ENCODE peak calls at places on chromosomes 13 and 19, in seven cellular contexts. Y is heart left ventricle; I is A549; W is effector memory CD4-positive, alpha-beta T cell; D is ovary; K is endodermal cell; Z is adrenal gland. U is an unnamed sample.

GRCh38 chr19:33096005-33096404 is 15.0 kb downstream of the GPATCH1 start:
- DNase-seq in Y (no peak), I (no peak), W (no peak), D (no peak), K (no peak), Z (no peak), U (no peak)

GRCh38 chr13:37295046-37295445 is 189.6 kb upstream of the CSNK1A1L start:
- DNase-seq in Y (peak; percentile 72), I (no peak), W (no peak), D (no peak), K (no peak), Z (no peak), U (no peak)

GRCh38 chr13:114007566-114007965 is 33.7 kb upstream of the C13orf46 start:
- DNase-seq in Y (peak; percentile 41), I (no peak), W (no peak), D (no peak), K (no peak), Z (no peak), U (no peak)

GRCh38 chr13:85080726-85081125 is 718.5 kb downstream of the SLITRK6 start:
- DNase-seq in Y (no peak), I (no peak), W (no peak), D (no peak), K (no peak), Z (no peak), U (no peak)

GRCh38 chr13:48975101-48975925 is at the start of gene FNDC3A:
- DNase-seq in Y (no peak), I (peak; percentile 44), W (peak; percentile 21), D (peak; percentile 60), K (peak; percentile 89), Z (peak; percentile 62), U (no peak)

GRCh38 chr13:113297370-113297871 is 382 bp downstream of the LAMP1 start:
- DNase-seq in Y (no peak), I (no peak), W (peak; percentile 57), D (peak; percentile 27), K (no peak), Z (peak; percentile 31), U (no peak)

GRCh38 chr13:75226092-75226491 is 255.9 kb downstream of the TBC1D4 start:
- DNase-seq in Y (no peak), I (no peak), W (no peak), D (no peak), K (peak; percentile 83), Z (no peak), U (no peak)

GRCh38 chr13:25898991-25899390 is 152.8 kb downstream of the SHISA2 start:
- DNase-seq in Y (no peak), I (no peak), W (no peak), D (no peak), K (no peak), Z (no peak), U (no peak)

GRCh38 chr13:109397285-109397684 is 389.1 kb downstream of the IRS2 start:
- DNase-seq in Y (no peak), I (no peak), W (no peak), D (no peak), K (no peak), Z (no peak), U (no peak)

GRCh38 chr13:21458457-21458815 is 667 bp downstream of the ZDHHC20 start:
- DNase-seq in Y (no peak), I (peak; percentile 33), W (peak; percentile 31), D (peak; percentile 30), K (peak; percentile 87), Z (peak; percentile 57), U (no peak)

GRCh38 chr13:97117388-97117910 is 104.7 kb upstream of the MBNL2 start:
- DNase-seq in Y (no peak), I (no peak), W (no peak), D (no peak), K (no peak), Z (no peak), U (no peak)

GRCh38 chr19:12265921-12266704 is 28.6 kb downstream of the ZNF44 start:
- DNase-seq in Y (no peak), I (no peak), W (no peak), D (no peak), K (no peak), Z (no peak), U (no peak)

GRCh38 chr19:43596842-43597461 is 557 bp downstream of the ZNF576 start:
- DNase-seq in Y (no peak), I (no peak), W (no peak), D (no peak), K (no peak), Z (no peak), U (no peak)

GRCh38 chr13:68099616-68100015 is 869.5 kb upstream of the PCDH9 start:
- DNase-seq in Y (no peak), I (no peak), W (no peak), D (no peak), K (no peak), Z (no peak), U (no peak)

GRCh38 chr13:59538512-59538911 is 625.2 kb downstream of the DIAPH3 start:
- DNase-seq in Y (no peak), I (no peak), W (no peak), D (no peak), K (no peak), Z (no peak), U (no peak)

GRCh38 chr19:7903244-7904073 is at the start of gene MAP2K7:
- DNase-seq in Y (peak; percentile 100), I (peak; percentile 86), W (peak; percentile 100), D (peak; percentile 100), K (peak; percentile 100), Z (peak; percentile 100), U (peak; percentile 89)

GRCh38 chr19:45419396-45419795 is 4.3 kb downstream of the ERCC1 start:
- DNase-seq in Y (peak; percentile 61), I (no peak), W (no peak), D (no peak), K (peak; percentile 43), Z (no peak), U (no peak)

GRCh38 chr13:99310382-99311031 is 3.3 kb upstream of the GPR183 start:
- DNase-seq in Y (no peak), I (no peak), W (no peak), D (no peak), K (no peak), Z (no peak), U (no peak)

GRCh38 chr19:48568345-48568886 is 16.4 kb downstream of the SULT2B1 start:
- DNase-seq in Y (peak; percentile 88), I (peak; percentile 91), W (no peak), D (peak; percentile 58), K (peak; percentile 90), Z (peak; percentile 97), U (no peak)

GRCh38 chr19:6765738-6766356 is 1.4 kb downstream of the SH2D3A start:
- DNase-seq in Y (no peak), I (no peak), W (no peak), D (no peak), K (peak; percentile 97), Z (no peak), U (peak; percentile 89)

GRCh38 chr19:35006999-35007365 is 6.9 kb downstream of the GRAMD1A start:
- DNase-seq in Y (no peak), I (no peak), W (no peak), D (peak; percentile 14), K (no peak), Z (no peak), U (no peak)
- H3K27ac ChIP-seq in Y (no peak overlapping the region), I (peak overlapping the region; percentile 94), W (no peak overlapping the region), D (no peak overlapping the region), K (no peak overlapping the region), Z (peak overlapping the region; percentile 30), U (peak overlapping the region; percentile 59)

DNA sequence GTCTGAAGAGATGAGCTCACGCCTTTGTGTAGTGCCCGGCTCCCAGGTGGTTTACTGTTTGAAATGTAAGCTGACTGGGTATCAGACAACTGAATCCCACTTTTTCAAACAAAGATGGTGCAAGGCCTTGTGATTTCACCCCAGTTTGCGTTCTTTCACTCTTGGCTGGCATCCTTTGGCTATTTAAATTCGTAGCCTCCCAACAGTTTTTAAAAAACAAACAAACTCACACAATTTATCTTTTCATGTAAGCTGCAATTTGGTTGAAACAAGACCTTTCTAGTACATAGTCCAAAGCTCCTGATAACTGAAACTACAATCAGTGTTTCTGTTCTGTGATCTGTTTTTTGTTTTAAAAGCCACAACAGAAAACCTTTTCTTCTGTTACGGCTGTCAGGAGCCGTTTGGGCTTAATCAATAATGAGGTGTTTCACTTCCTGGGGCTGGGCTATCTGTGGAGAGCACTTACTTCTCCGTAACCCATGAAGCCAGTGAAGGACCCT is 65.1 kb upstream of the NPAS1 start:
- DNase-seq in Y (no peak), I (no peak), W (no peak), D (no peak), K (no peak), Z (no peak), U (no peak)
- H3K27ac ChIP-seq in Y (no peak overlapping the region), I (peak overlapping the region; percentile 12), W (peak overlapping the region; percentile 64), D (no peak overlapping the region), K (no peak overlapping the region), Z (no peak overlapping the region), U (no peak overlapping the region)

DNA sequence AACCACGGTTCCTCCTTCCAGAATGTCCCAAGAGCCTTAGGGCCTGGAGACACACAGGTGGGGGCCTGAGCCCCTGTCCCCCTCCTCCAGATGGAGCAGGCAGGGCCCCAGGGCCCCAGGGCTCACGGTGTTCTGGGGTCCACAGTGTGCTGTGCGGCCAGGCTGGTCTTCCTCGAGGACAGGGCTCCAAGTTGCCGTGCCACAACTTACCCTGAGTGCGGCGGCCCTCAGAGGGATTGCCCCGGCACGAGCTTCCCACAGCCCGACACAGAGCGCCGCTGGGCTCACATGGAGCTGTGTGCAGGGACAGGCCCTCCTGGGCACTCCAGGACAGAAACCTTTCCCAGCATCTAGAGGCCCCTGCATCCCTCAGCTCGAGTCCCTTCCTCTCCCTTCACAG is 160.8 kb downstream of the KDM4B start:
- DNase-seq in Y (no peak), I (no peak), W (no peak), D (no peak), K (no peak), Z (no peak), U (no peak)
- H3K27ac ChIP-seq in Y (peak overlapping the region; percentile 24), I (no peak overlapping the region), W (no peak overlapping the region), D (no peak overlapping the region), K (peak overlapping the region; percentile 80), Z (no peak overlapping the region), U (no peak overlapping the region)

GRCh38 chr19:5621311-5621944 is 1.1 kb downstream of the SAFB2 start:
- DNase-seq in Y (no peak), I (no peak), W (no peak), D (peak; percentile 75), K (no peak), Z (peak; percentile 48), U (no peak)

GRCh38 chr19:5615756-5616327 is 6.7 kb downstream of the SAFB2 start:
- DNase-seq in Y (no peak), I (no peak), W (no peak), D (no peak), K (no peak), Z (no peak), U (no peak)

GRCh38 chr19:5621945-5622464 is 571 bp downstream of the SAFB2 start:
- DNase-seq in Y (peak; percentile 64), I (no peak), W (no peak), D (peak; percentile 48), K (peak; percentile 59), Z (peak; percentile 38), U (no peak)

GRCh38 chr19:5617080-5617479 is 5.5 kb downstream of the SAFB2 start:
- DNase-seq in Y (no peak), I (no peak), W (no peak), D (no peak), K (no peak), Z (no peak), U (no peak)

DNA sequence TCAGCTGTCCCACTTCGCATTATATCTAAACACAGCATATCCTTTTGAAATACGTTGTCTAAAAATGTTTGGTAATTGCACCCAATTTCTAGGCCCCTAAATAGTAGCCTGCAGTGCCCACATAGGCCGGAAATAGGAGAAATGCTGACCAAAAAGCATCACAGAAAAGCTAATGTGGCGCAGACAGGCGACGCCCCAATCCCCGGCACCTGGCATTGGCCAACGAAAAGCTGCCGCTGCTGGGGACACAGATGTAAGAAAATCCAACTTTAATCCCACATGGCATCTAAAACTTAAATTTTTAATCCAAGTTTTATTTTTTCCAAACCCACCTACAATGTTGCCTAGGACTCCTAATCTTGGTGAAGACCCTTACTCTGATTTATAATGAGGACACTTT is 4.0 kb downstream of the SAFB2 start:
- DNase-seq in Y (no peak), I (no peak), W (no peak), D (no peak), K (no peak), Z (no peak), U (no peak)
- H3K27ac ChIP-seq in Y (no peak overlapping the region), I (no peak overlapping the region), W (no peak overlapping the region), D (no peak overlapping the region), K (no peak overlapping the region), Z (no peak overlapping the region), U (no peak overlapping the region)

U was measured in epithelial cell of prostate.